ENCODE peak calls at places on chromosomes 2 and 18, in ten cellular contexts. One of them, this sample, is unnamed.

GRCh38 chr2:201888476-201888875 is 82.1 kb downstream of the CDK15 start:
- DNase-seq in tibial artery: no peak
- DNase-seq in astrocyte: no peak
- DNase-seq in lower lobe of right lung: no peak
- DNase-seq in hepatocyte: no peak
- DNase-seq in testis: no peak
- DNase-seq in neuronal stem cell: peak; percentile 45
- DNase-seq in A549: no peak
- DNase-seq in IMR-90: no peak
- DNase-seq in body of pancreas: no peak
- DNase-seq in this sample: no peak

GRCh38 chr2:63023444-63023843 is 27.2 kb upstream of the OTX1 start:
- DNase-seq in testis: no peak
- DNase-seq in body of pancreas: no peak
- DNase-seq in IMR-90: peak; percentile 40
- DNase-seq in A549: peak; percentile 37
- DNase-seq in tibial artery: no peak
- DNase-seq in hepatocyte: peak; percentile 11
- DNase-seq in lower lobe of right lung: no peak
- DNase-seq in astrocyte: no peak
- DNase-seq in neuronal stem cell: no peak
- DNase-seq in this sample: no peak

GRCh38 chr18:27223570-27224340 is 38.6 kb upstream of the CHST9 start:
- DNase-seq in tibial artery: no peak
- DNase-seq in hepatocyte: no peak
- DNase-seq in body of pancreas: no peak
- DNase-seq in lower lobe of right lung: no peak
- DNase-seq in astrocyte: no peak
- DNase-seq in A549: no peak
- DNase-seq in IMR-90: no peak
- DNase-seq in testis: no peak
- DNase-seq in neuronal stem cell: no peak
- DNase-seq in this sample: no peak

GRCh38 chr2:199659207-199659606 is 191.8 kb downstream of the FTCDNL1 start:
- DNase-seq in hepatocyte: peak; percentile 61
- DNase-seq in body of pancreas: no peak
- DNase-seq in IMR-90: peak; percentile 3
- DNase-seq in A549: no peak
- DNase-seq in testis: peak; percentile 59
- DNase-seq in astrocyte: peak; percentile 24
- DNase-seq in neuronal stem cell: peak; percentile 48
- DNase-seq in tibial artery: no peak
- DNase-seq in lower lobe of right lung: peak; percentile 50
- DNase-seq in this sample: peak; percentile 44

GRCh38 chr2:216348909-216349308 is 23.4 kb downstream of the MARCHF4 start:
- DNase-seq in hepatocyte: no peak
- DNase-seq in neuronal stem cell: no peak
- DNase-seq in astrocyte: peak; percentile 83
- DNase-seq in A549: no peak
- DNase-seq in IMR-90: peak; percentile 91
- DNase-seq in lower lobe of right lung: no peak
- DNase-seq in testis: no peak
- DNase-seq in tibial artery: no peak
- DNase-seq in body of pancreas: no peak
- DNase-seq in this sample: no peak

GRCh38 chr2:235500761-235501662 is 7.2 kb downstream of the AGAP1 start:
- DNase-seq in tibial artery: no peak
- DNase-seq in lower lobe of right lung: no peak
- DNase-seq in IMR-90: peak; percentile 71
- DNase-seq in body of pancreas: no peak
- DNase-seq in A549: peak; percentile 43
- DNase-seq in testis: no peak
- DNase-seq in neuronal stem cell: no peak
- DNase-seq in hepatocyte: no peak
- DNase-seq in astrocyte: peak; percentile 59
- DNase-seq in this sample: no peak

GRCh38 chr18:40882468-40882867 is 1072.6 kb upstream of the PIK3C3 start:
- DNase-seq in lower lobe of right lung: no peak
- DNase-seq in astrocyte: no peak
- DNase-seq in testis: no peak
- DNase-seq in IMR-90: no peak
- DNase-seq in neuronal stem cell: no peak
- DNase-seq in body of pancreas: no peak
- DNase-seq in tibial artery: no peak
- DNase-seq in hepatocyte: no peak
- DNase-seq in A549: no peak
- DNase-seq in this sample: no peak

GRCh38 chr2:221097568-221097915 is 474.6 kb downstream of the EPHA4 start:
- DNase-seq in lower lobe of right lung: no peak
- DNase-seq in body of pancreas: no peak
- DNase-seq in tibial artery: no peak
- DNase-seq in IMR-90: peak; percentile 92
- DNase-seq in neuronal stem cell: no peak
- DNase-seq in A549: no peak
- DNase-seq in astrocyte: peak; percentile 94
- DNase-seq in testis: no peak
- DNase-seq in hepatocyte: no peak
- DNase-seq in this sample: no peak

GRCh38 chr18:70107037-70107436 is 98.5 kb downstream of the RTTN start:
- DNase-seq in IMR-90: no peak
- DNase-seq in lower lobe of right lung: no peak
- DNase-seq in hepatocyte: no peak
- DNase-seq in A549: no peak
- DNase-seq in testis: no peak
- DNase-seq in astrocyte: no peak
- DNase-seq in tibial artery: no peak
- DNase-seq in neuronal stem cell: no peak
- DNase-seq in body of pancreas: no peak
- DNase-seq in this sample: no peak

GRCh38 chr18:24019641-24020331 is 5.2 kb downstream of the TTC39C start:
- DNase-seq in lower lobe of right lung: no peak
- DNase-seq in body of pancreas: no peak
- DNase-seq in testis: no peak
- DNase-seq in A549: no peak
- DNase-seq in IMR-90: no peak
- DNase-seq in tibial artery: no peak
- DNase-seq in hepatocyte: no peak
- DNase-seq in astrocyte: peak; percentile 66
- DNase-seq in neuronal stem cell: no peak
- DNase-seq in this sample: no peak

GRCh38 chr2:215843579-215843978 is 169.8 kb downstream of the MREG start:
- DNase-seq in IMR-90: peak; percentile 92
- DNase-seq in body of pancreas: peak; percentile 20
- DNase-seq in tibial artery: peak; percentile 84
- DNase-seq in neuronal stem cell: no peak
- DNase-seq in astrocyte: peak; percentile 94
- DNase-seq in testis: no peak
- DNase-seq in A549: no peak
- DNase-seq in hepatocyte: no peak
- DNase-seq in lower lobe of right lung: no peak
- DNase-seq in this sample: no peak

GRCh38 chr2:30741576-30741975 is 65.7 kb downstream of the CAPN13 start:
- DNase-seq in lower lobe of right lung: no peak
- DNase-seq in testis: no peak
- DNase-seq in tibial artery: peak; percentile 21
- DNase-seq in body of pancreas: no peak
- DNase-seq in hepatocyte: no peak
- DNase-seq in A549: no peak
- DNase-seq in astrocyte: no peak
- DNase-seq in IMR-90: no peak
- DNase-seq in neuronal stem cell: no peak
- DNase-seq in this sample: no peak

GRCh38 chr2:20438334-20439192 is 8.3 kb upstream of the RHOB start:
- DNase-seq in A549: peak; percentile 78
- DNase-seq in astrocyte: peak; percentile 80
- DNase-seq in IMR-90: peak; percentile 94
- DNase-seq in hepatocyte: peak; percentile 52
- DNase-seq in body of pancreas: peak; percentile 68
- DNase-seq in lower lobe of right lung: no peak
- DNase-seq in neuronal stem cell: no peak
- DNase-seq in tibial artery: peak; percentile 88
- DNase-seq in testis: no peak
- DNase-seq in this sample: no peak

GRCh38 chr2:63734510-63734909 is 107.2 kb upstream of the UGP2 start:
- DNase-seq in astrocyte: no peak
- DNase-seq in tibial artery: no peak
- DNase-seq in lower lobe of right lung: no peak
- DNase-seq in A549: no peak
- DNase-seq in neuronal stem cell: no peak
- DNase-seq in IMR-90: peak; percentile 36
- DNase-seq in body of pancreas: no peak
- DNase-seq in testis: no peak
- DNase-seq in hepatocyte: no peak
- DNase-seq in this sample: no peak

GRCh38 chr2:120885311-120885710 is 149.6 kb downstream of the GLI2 start:
- DNase-seq in body of pancreas: no peak
- DNase-seq in IMR-90: no peak
- DNase-seq in testis: no peak
- DNase-seq in tibial artery: no peak
- DNase-seq in astrocyte: no peak
- DNase-seq in neuronal stem cell: no peak
- DNase-seq in lower lobe of right lung: peak; percentile 29
- DNase-seq in A549: no peak
- DNase-seq in hepatocyte: no peak
- DNase-seq in this sample: no peak

GRCh38 chr2:119011162-119011909 is 69.3 kb downstream of the MARCO start:
- DNase-seq in IMR-90: peak; percentile 5
- DNase-seq in neuronal stem cell: peak; percentile 59
- DNase-seq in hepatocyte: peak; percentile 86
- DNase-seq in body of pancreas: peak; percentile 44
- DNase-seq in testis: peak; percentile 70
- DNase-seq in tibial artery: no peak
- DNase-seq in astrocyte: peak; percentile 9
- DNase-seq in lower lobe of right lung: peak; percentile 66
- DNase-seq in A549: peak; percentile 51
- DNase-seq in this sample: peak; percentile 65

GRCh38 chr2:180222642-180223041 is 215.5 kb upstream of the CWC22 start:
- DNase-seq in testis: no peak
- DNase-seq in A549: no peak
- DNase-seq in lower lobe of right lung: no peak
- DNase-seq in hepatocyte: peak; percentile 53
- DNase-seq in IMR-90: peak; percentile 96
- DNase-seq in body of pancreas: peak; percentile 15
- DNase-seq in tibial artery: no peak
- DNase-seq in neuronal stem cell: no peak
- DNase-seq in astrocyte: peak; percentile 91
- DNase-seq in this sample: peak; percentile 14

GRCh38 chr2:215609089-215610032 is 173.5 kb upstream of the FN1 start:
- DNase-seq in hepatocyte: peak; percentile 19
- DNase-seq in A549: no peak
- DNase-seq in lower lobe of right lung: no peak
- DNase-seq in astrocyte: peak; percentile 88
- DNase-seq in testis: no peak
- DNase-seq in IMR-90: peak; percentile 81
- DNase-seq in tibial artery: no peak
- DNase-seq in body of pancreas: no peak
- DNase-seq in neuronal stem cell: no peak
- DNase-seq in this sample: no peak

GRCh38 chr2:96616535-96616934 is 21.6 kb downstream of the KANSL3 start:
- DNase-seq in body of pancreas: no peak
- DNase-seq in hepatocyte: no peak
- DNase-seq in neuronal stem cell: no peak
- DNase-seq in IMR-90: no peak
- DNase-seq in lower lobe of right lung: no peak
- DNase-seq in tibial artery: no peak
- DNase-seq in testis: no peak
- DNase-seq in A549: no peak
- DNase-seq in astrocyte: no peak
- DNase-seq in this sample: no peak

DNA sequence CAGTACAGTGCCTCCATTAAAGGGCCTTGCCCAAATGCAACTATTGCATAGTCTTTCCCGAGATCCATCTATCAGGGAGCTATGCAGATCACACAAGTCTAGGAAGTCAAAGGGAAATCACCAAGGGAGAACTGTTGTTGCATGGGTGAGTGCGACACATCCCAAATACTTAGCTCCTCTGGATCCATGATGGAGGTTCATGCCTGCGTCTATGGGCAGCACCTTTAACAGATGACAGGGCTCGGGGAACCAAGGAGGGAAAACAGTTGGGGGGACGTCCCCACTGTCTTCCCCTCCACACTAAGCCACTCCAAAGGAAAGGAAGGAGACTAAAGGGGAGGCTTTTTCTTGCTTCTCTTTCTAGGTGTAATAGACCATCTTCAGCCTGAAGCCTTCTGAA is 552.8 kb upstream of the PKDCC start:
- DNase-seq in neuronal stem cell: no peak
- DNase-seq in tibial artery: no peak
- DNase-seq in testis: no peak
- DNase-seq in IMR-90: no peak
- DNase-seq in astrocyte: no peak
- DNase-seq in lower lobe of right lung: no peak
- DNase-seq in body of pancreas: no peak
- DNase-seq in A549: no peak
- DNase-seq in hepatocyte: no peak
- DNase-seq in this sample: no peak
- H3K9me3 ChIP-seq in neuronal stem cell: peaks cover 29% of the 10 kb centered on the region
- H3K9me3 ChIP-seq in tibial artery: peaks cover 32% of the 10 kb centered on the region
- H3K9me3 ChIP-seq in testis: no peaks in the 10 kb centered on the region
- H3K9me3 ChIP-seq in IMR-90: peaks cover 17% of the 10 kb centered on the region
- H3K9me3 ChIP-seq in astrocyte: peaks cover 17% of the 10 kb centered on the region
- H3K9me3 ChIP-seq in lower lobe of right lung: peaks cover 40% of the 10 kb centered on the region
- H3K9me3 ChIP-seq in body of pancreas: no peaks in the 10 kb centered on the region
- H3K9me3 ChIP-seq in A549: peaks cover 27% of the 10 kb centered on the region
- H3K9me3 ChIP-seq in hepatocyte: no peaks in the 10 kb centered on the region
- H3K9me3 ChIP-seq in this sample: peaks cover 25% of the 10 kb centered on the region

GRCh38 chr2:73291093-73291460 is 2.3 kb downstream of the EGR4 start:
- DNase-seq in lower lobe of right lung: peak; percentile 65
- DNase-seq in hepatocyte: peak; percentile 82
- DNase-seq in A549: peak; percentile 41
- DNase-seq in astrocyte: peak; percentile 36
- DNase-seq in body of pancreas: peak; percentile 29
- DNase-seq in neuronal stem cell: peak; percentile 88
- DNase-seq in IMR-90: peak; percentile 46
- DNase-seq in tibial artery: peak; percentile 69
- DNase-seq in testis: peak; percentile 77
- DNase-seq in this sample: peak; percentile 47
- H3K27ac ChIP-seq in lower lobe of right lung: no peak overlapping the region
- H3K27ac ChIP-seq in hepatocyte: no peak overlapping the region
- H3K27ac ChIP-seq in A549: no peak overlapping the region
- H3K27ac ChIP-seq in astrocyte: no peak overlapping the region
- H3K27ac ChIP-seq in body of pancreas: no peak overlapping the region
- H3K27ac ChIP-seq in neuronal stem cell: no peak overlapping the region
- H3K27ac ChIP-seq in IMR-90: no peak overlapping the region
- H3K27ac ChIP-seq in tibial artery: no peak overlapping the region
- H3K27ac ChIP-seq in testis: no peak overlapping the region
- H3K27ac ChIP-seq in this sample: no peak overlapping the region

GRCh38 chr18:35533916-35534315 is 36.2 kb upstream of the INO80C start:
- DNase-seq in body of pancreas: no peak
- DNase-seq in hepatocyte: no peak
- DNase-seq in neuronal stem cell: no peak
- DNase-seq in lower lobe of right lung: no peak
- DNase-seq in testis: no peak
- DNase-seq in IMR-90: no peak
- DNase-seq in astrocyte: no peak
- DNase-seq in tibial artery: no peak
- DNase-seq in A549: no peak
- DNase-seq in this sample: no peak
- H3K4me1 ChIP-seq in body of pancreas: no peaks in the 10 kb centered on the region
- H3K4me1 ChIP-seq in hepatocyte: no peaks in the 10 kb centered on the region
- H3K4me1 ChIP-seq in neuronal stem cell: no peaks in the 10 kb centered on the region
- H3K4me1 ChIP-seq in lower lobe of right lung: no peaks in the 10 kb centered on the region
- H3K4me1 ChIP-seq in testis: no peaks in the 10 kb centered on the region
- H3K4me1 ChIP-seq in IMR-90: no peaks in the 10 kb centered on the region
- H3K4me1 ChIP-seq in astrocyte: no peaks in the 10 kb centered on the region
- H3K4me1 ChIP-seq in tibial artery: no peaks in the 10 kb centered on the region
- H3K4me1 ChIP-seq in A549: no peaks in the 10 kb centered on the region
- H3K4me1 ChIP-seq in this sample: no peaks in the 10 kb centered on the region

GRCh38 chr2:83106853-83107252 is 1352.2 kb downstream of the SUCLG1 start:
- DNase-seq in IMR-90: no peak
- DNase-seq in astrocyte: no peak
- DNase-seq in hepatocyte: no peak
- DNase-seq in lower lobe of right lung: no peak
- DNase-seq in body of pancreas: no peak
- DNase-seq in A549: no peak
- DNase-seq in tibial artery: no peak
- DNase-seq in neuronal stem cell: no peak
- DNase-seq in testis: no peak
- DNase-seq in this sample: no peak
- H3K9me3 ChIP-seq in IMR-90: no peaks in the 10 kb centered on the region
- H3K9me3 ChIP-seq in astrocyte: no peaks in the 10 kb centered on the region
- H3K9me3 ChIP-seq in hepatocyte: no peaks in the 10 kb centered on the region
- H3K9me3 ChIP-seq in lower lobe of right lung: no peaks in the 10 kb centered on the region
- H3K9me3 ChIP-seq in body of pancreas: no peaks in the 10 kb centered on the region
- H3K9me3 ChIP-seq in A549: peaks cover 18% of the 10 kb centered on the region
- H3K9me3 ChIP-seq in tibial artery: no peaks in the 10 kb centered on the region
- H3K9me3 ChIP-seq in neuronal stem cell: no peaks in the 10 kb centered on the region
- H3K9me3 ChIP-seq in testis: no peaks in the 10 kb centered on the region
- H3K9me3 ChIP-seq in this sample: peaks cover 6% of the 10 kb centered on the region